ENCODE peak calls at places on chromosomes 11 and 22, in eight cellular contexts. U is tibial artery, Z is epithelial cell of esophagus, T is AG10803, N is body of pancreas, V is GM20000, Q is A549, J is fibroblast of mammary gland. A is an unnamed sample.

GRCh38 chr11:69703711-69704507 is at the start of gene FGF19:
- DNase-seq in T (no peak), V (peak), J (no peak), U (no peak), N (no peak), Z (no peak), Q (no peak), A (no peak)

GRCh38 chr22:35480143-35480542 is 60.5 kb upstream of the RASD2 start:
- DNase-seq in U (peak), T (peak), N (peak), V (no peak), J (peak), Q (no peak), Z (no peak), A (no peak)

GRCh38 chr22:30210235-30210831 is 36.2 kb downstream of the LIF start:
- DNase-seq in N (peak), Z (peak), V (no peak), J (peak), U (no peak), Q (peak), T (no peak), A (no peak)

GRCh38 chr11:3684129-3684685 is 13.0 kb upstream of the CHRNA10 start:
- DNase-seq in J (no peak), U (no peak), Q (no peak), T (no peak), V (no peak), Z (no peak), N (no peak), A (no peak)

GRCh38 chr11:97345031-97345430 is 955.2 kb downstream of the JRKL start:
- DNase-seq in J (no peak), Q (no peak), V (no peak), N (no peak), Z (no peak), U (no peak), T (no peak), A (no peak)

GRCh38 chr11:68130121-68130520 is 8.9 kb upstream of the CHKA start:
- DNase-seq in Q (no peak), V (no peak), N (no peak), T (no peak), U (no peak), J (no peak), Z (no peak), A (no peak)

GRCh38 chr22:42610211-42610610 is 4.5 kb downstream of the POLDIP3 start:
- DNase-seq in T (no peak), N (no peak), J (no peak), V (no peak), U (no peak), Q (no peak), Z (no peak), A (no peak)

GRCh38 chr11:74680035-74680671 is 51.1 kb downstream of the CHRDL2 start:
- DNase-seq in Z (no peak), J (no peak), N (no peak), Q (no peak), V (no peak), T (no peak), U (peak), A (peak)

GRCh38 chr11:13440100-13440855 is 22.7 kb downstream of the BTBD10 start:
- DNase-seq in V (no peak), U (peak), J (peak), N (peak), Q (peak), T (peak), Z (peak), A (no peak)

GRCh38 chr11:45859661-45860140 is 12.4 kb downstream of the CRY2 start:
- DNase-seq in U (peak), N (peak), Z (peak), J (peak), Q (no peak), V (no peak), T (peak), A (peak)

GRCh38 chr11:118621071-118621815 is 13.8 kb downstream of the PHLDB1 start:
- DNase-seq in N (peak), Z (peak), Q (no peak), T (peak), V (no peak), U (peak), J (peak), A (peak)

GRCh38 chr22:27654536-27655445 is 146.8 kb downstream of the MN1 start:
- DNase-seq in U (no peak), J (no peak), T (no peak), N (peak), Z (peak), Q (no peak), V (no peak), A (no peak)

GRCh38 chr11:66323684-66324083 is 6.8 kb upstream of the CD248 start:
- DNase-seq in V (no peak), Q (no peak), N (no peak), Z (no peak), J (no peak), U (no peak), T (no peak), A (no peak)

GRCh38 chr11:128417607-128418324 is 169.6 kb downstream of the ETS1 start:
- DNase-seq in J (peak), V (no peak), Q (no peak), N (no peak), T (peak), Z (peak), U (no peak), A (no peak)

GRCh38 chr11:49995559-49995958 is 13.2 kb upstream of the OR4C12 start:
- DNase-seq in N (peak), J (peak), V (no peak), U (no peak), Z (peak), Q (peak), T (peak), A (no peak)

GRCh38 chr11:80136991-80137390 is 696.2 kb upstream of the TENM4 start:
- DNase-seq in Q (no peak), V (no peak), U (no peak), J (no peak), Z (peak), N (no peak), T (no peak), A (no peak)

GRCh38 chr11:23932485-23932898 is 564.4 kb upstream of the LUZP2 start:
- DNase-seq in Z (peak), Q (no peak), U (no peak), J (peak), T (no peak), V (no peak), N (no peak), A (no peak)

GRCh38 chr22:17121235-17122195 is at the start of gene TMEM121B:
- DNase-seq in Q (peak), T (peak), U (peak), N (peak), J (peak), Z (peak), V (no peak), A (no peak)

GRCh38 chr11:5938603-5938965 is 3.5 kb upstream of the OR56A3 start:
- DNase-seq in J (no peak), N (no peak), Q (no peak), U (no peak), Z (no peak), T (no peak), V (no peak), A (peak)

GRCh38 chr11:134476435-134477021 is 64.5 kb upstream of the B3GAT1 start:
- DNase-seq in T (no peak), Z (peak), N (no peak), J (no peak), V (no peak), U (no peak), Q (no peak), A (no peak)

GRCh38 chr11:2077061-2077802 is 62.0 kb downstream of the IGF2 start:
- DNase-seq in T (peak), V (no peak), N (peak), U (no peak), Q (peak), J (peak), Z (peak), A (no peak)

GRCh38 chr22:24973867-24974266 is 21.4 kb downstream of the KIAA1671 start:
- DNase-seq in U (no peak), J (no peak), Z (no peak), Q (no peak), N (no peak), V (no peak), T (no peak), A (no peak)

GRCh38 chr11:44319170-44319551 is 9.2 kb upstream of the ALX4 start:
- DNase-seq in U (no peak), V (no peak), J (no peak), Z (no peak), T (no peak), N (no peak), Q (no peak), A (no peak)

GRCh38 chr11:73995247-73995646 is 12.6 kb upstream of the UCP2 start:
- DNase-seq in Q (no peak), N (no peak), J (no peak), Z (no peak), T (peak), V (peak), U (no peak), A (no peak)

GRCh38 chr11:64146036-64146943 is 19.6 kb downstream of the MACROD1 start:
- DNase-seq in Q (peak), V (peak), N (peak), J (peak), Z (peak), T (peak), U (no peak), A (peak)

GRCh38 chr22:17943533-17944204 is 80.7 kb downstream of the MICAL3 start:
- DNase-seq in N (peak), Z (no peak), Q (no peak), T (no peak), J (no peak), U (no peak), V (no peak), A (no peak)

GRCh38 chr22:19359554-19360299 is 68.2 kb upstream of the CLTCL1 start:
- DNase-seq in J (no peak), Q (no peak), V (no peak), U (no peak), T (no peak), N (no peak), Z (no peak), A (peak)

GRCh38 chr11:83051760-83052671 is 19.7 kb downstream of the RAB30 start:
- DNase-seq in T (peak), Q (peak), V (no peak), N (peak), U (peak), J (peak), Z (peak), A (peak)

GRCh38 chr11:83558281-83558680 is 272.1 kb upstream of the CCDC90B start:
- DNase-seq in V (no peak), Z (no peak), U (no peak), N (no peak), Q (no peak), T (no peak), J (no peak), A (no peak)

GRCh38 chr11:100918551-100919500 is 210.8 kb downstream of the PGR start:
- DNase-seq in Q (peak), T (no peak), N (no peak), J (no peak), U (no peak), V (no peak), Z (peak), A (no peak)

GRCh38 chr11:82547163-82547560 is 186.5 kb downstream of the FAM181B start:
- DNase-seq in V (no peak), U (no peak), T (no peak), Q (no peak), J (no peak), N (peak), Z (peak), A (no peak)

GRCh38 chr11:47986742-47987141 is 6.4 kb downstream of the PTPRJ start:
- DNase-seq in T (no peak), Q (no peak), N (no peak), V (no peak), U (no peak), J (no peak), Z (peak), A (no peak)

GRCh38 chr22:44182591-44183588 is 2.2 kb downstream of the PARVG start:
- DNase-seq in U (peak), N (peak), T (no peak), Q (no peak), J (no peak), V (peak), Z (no peak), A (no peak)

GRCh38 chr11:66227700-66228099 is 40.7 kb upstream of the RAB1B start:
- DNase-seq in T (no peak), U (no peak), V (no peak), J (no peak), N (no peak), Z (no peak), Q (no peak), A (no peak)

GRCh38 chr11:14902650-14903350 is 10.8 kb upstream of the CYP2R1 start:
- DNase-seq in N (no peak), U (no peak), J (peak), V (no peak), T (peak), Q (no peak), Z (peak), A (no peak)

GRCh38 chr11:65126624-65127274 is 4.6 kb downstream of the MRPL49 start:
- DNase-seq in T (no peak), Q (no peak), U (no peak), Z (no peak), N (no peak), V (no peak), J (no peak), A (no peak)

GRCh38 chr11:22928207-22928917 is 68.1 kb upstream of the CCDC179 start:
- DNase-seq in T (no peak), U (no peak), V (no peak), Q (peak), N (no peak), Z (peak), J (no peak), A (no peak)
- TF ChIP-seq CTCF in T (no peak), U (no peak), V (no peak), Q (no peak), N (peak), Z (peak), J (peak), A (no peak)

DNA sequence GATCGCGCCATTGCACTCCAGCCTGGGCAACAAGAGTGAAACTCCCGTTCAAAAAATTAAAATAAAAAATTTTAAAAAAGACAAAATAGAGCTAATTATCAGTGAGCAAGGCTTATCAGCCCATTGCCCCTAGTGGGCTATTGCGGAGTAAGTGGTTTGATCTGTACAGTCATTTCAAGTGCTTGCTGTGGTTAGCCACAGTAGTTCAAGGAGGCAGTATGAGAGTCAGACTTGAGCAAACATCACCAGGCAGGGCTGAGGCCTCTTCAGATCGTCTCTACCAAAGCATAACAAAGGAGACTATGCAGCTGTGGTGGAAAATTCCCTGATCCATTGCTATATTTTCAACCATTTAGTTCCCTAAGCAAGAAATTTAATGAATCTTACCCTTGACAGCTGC is 4.3 kb upstream of the SBF2 start:
- DNase-seq in U (no peak), V (peak), J (peak), N (no peak), T (peak), Q (peak), Z (peak), A (no peak)
- TF ChIP-seq CTCF in U (no peak), V (no peak), J (peak), N (no peak), T (peak), Q (no peak), Z (no peak), A (peak)

DNA sequence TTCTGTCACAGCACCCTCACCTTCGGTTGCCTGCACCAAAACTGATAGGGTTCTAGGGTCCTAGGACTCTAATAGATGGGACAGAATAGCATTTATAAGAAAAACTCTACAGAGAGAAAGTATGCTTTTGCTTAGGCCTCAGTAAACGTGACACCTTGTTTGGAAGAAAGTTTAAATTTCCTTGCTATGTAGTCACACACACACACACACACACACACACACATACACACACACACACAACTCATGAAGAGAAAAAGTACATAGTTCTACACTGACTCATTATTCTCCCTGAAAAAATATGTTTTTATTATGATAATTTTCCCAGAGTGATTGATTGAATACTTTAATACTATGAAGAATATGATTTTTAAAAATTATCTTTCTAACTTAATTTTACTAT is 220.8 kb upstream of the SNX19 start:
- DNase-seq in N (no peak), Z (peak), T (peak), J (peak), Q (no peak), U (no peak), V (no peak), A (no peak)
- TF ChIP-seq CTCF in N (no peak), Z (no peak), T (no peak), J (no peak), Q (no peak), U (no peak), V (no peak), A (no peak)

DNA sequence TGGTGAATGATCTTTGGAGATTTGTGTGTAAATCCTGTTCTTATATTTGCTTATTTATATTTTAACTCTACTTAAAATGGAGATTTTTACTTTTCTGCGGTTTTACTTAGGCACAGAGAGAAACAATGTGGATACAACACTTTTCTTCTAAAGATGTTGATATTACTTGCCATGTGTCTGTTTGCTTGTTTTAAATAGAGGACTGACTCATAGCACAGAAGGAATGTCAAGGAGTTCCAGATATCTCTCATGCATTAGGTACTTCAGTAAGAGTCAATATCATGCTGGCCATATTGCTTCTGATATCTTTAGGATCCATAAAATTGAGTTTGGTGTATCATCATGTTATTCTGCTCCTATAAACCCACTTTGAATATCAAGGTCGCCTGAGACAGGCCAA is 395.0 kb downstream of the OPCML start:
- DNase-seq in V (no peak), J (no peak), N (no peak), T (no peak), Z (no peak), U (no peak), Q (no peak), A (no peak)
- TF ChIP-seq CTCF in V (no peak), J (no peak), N (no peak), T (no peak), Z (no peak), U (no peak), Q (no peak), A (no peak)

DNA sequence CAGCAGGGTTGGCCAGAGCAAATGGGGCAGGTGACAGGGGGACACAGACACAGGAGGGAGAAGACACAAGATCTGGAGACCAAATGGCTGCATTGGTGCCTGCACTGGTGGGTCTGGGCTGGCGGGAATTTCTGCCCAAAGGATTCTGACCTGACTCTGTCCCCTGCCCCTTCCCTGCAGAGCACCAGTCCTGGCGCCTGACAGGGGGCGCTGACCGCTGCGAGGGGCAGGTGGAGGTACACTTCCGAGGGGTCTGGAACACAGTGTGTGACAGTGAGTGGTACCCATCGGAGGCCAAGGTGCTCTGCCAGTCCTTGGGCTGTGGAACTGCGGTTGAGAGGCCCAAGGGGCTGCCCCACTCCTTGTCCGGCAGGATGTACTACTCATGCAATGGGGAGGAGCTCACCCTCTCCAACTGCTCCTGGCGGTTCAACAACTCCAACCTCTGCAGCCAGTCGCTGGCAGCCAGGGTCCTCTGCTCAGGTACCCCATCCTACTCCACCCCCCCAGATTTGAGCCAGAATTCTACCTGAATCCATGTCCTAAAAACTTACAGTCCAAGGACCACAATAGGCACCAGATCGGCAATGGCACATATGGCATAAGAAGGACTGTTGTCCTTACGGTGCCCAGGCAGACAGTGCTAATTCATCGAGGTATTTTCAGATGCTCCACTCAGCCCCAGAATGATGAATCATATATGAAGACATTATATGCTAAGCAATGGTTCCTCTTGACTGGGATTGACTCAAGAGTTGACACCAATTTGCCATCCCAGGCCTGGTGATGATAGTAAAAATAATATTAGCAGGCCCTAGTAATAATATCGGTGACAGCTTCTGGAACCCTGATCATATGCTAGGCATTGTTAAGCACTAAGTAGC is 38.2 kb downstream of the CD6 start:
- DNase-seq in Z (no peak), V (no peak), T (no peak), Q (no peak), N (no peak), J (no peak), U (no peak), A (no peak)
- TF ChIP-seq CTCF in Z (no peak), V (no peak), T (no peak), Q (no peak), N (no peak), J (no peak), U (no peak), A (no peak)

DNA sequence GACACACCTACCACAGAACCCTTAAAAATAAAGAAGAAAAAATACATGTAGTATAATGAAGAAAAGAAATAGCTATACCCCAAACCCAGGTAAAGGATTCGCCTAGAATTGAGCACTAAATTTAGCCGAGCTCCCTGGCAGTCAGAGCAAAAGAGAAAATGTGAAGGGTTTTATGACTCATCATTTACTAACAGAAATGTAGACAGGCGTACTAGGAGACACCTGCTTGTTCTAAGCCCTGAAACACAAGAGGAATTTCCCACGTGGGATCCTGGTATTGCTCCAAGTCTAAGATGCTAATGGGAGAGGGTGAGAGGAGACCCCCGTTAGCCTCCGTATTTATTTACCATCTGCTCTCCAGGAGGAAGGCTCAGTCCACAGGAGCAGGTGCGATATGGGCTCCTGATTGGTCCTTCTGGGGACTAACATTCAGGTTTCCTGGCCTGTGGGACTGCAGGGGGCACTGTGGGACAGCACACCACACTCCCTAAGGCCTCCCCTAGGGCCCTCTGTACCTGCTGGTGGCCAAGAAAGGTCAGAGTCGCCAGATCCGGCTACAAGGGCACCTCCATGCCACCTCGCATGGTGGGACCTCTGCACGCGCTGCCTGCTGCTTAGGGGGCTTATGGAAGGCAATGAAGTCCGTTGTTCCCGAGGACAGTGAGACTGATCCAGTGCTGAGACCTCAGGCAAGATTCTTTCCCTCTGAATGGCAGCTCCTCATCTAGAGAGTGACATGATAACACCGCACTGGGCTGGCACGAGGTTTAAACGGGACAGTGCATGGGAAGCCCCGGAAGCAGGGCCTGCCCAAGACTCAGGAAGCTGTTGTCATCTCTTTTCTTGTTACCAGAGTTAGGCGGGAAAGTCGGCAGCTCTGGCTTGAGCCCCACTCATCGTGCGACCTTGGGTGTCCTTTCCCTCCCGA is 25.8 kb downstream of the KCNC1 start:
- DNase-seq in Q (peak), J (peak), T (peak), Z (peak), U (no peak), V (peak), N (peak), A (no peak)
- TF ChIP-seq CTCF in Q (peak), J (peak), T (peak), Z (peak), U (no peak), V (peak), N (peak), A (peak)

A was measured in osteocyte.